ENCODE peak calls at places on chromosomes 13 and 19, in seven cellular contexts. One of them, this sample, is unnamed.

GRCh38 chr19:31338069-31338767 is 11.0 kb downstream of the TSHZ3 start:
- DNase-seq in bronchial epithelial cell: no peak
- DNase-seq in lower leg skin: no peak
- DNase-seq in A549: peak; percentile 55
- DNase-seq in endothelial cell: peak; percentile 68
- DNase-seq in nephron progenitor cell: peak; percentile 72
- DNase-seq in mucosa of descending colon: peak; percentile 44
- DNase-seq in this sample: no peak

GRCh38 chr19:49591731-49592485 is 926 bp downstream of the PRR12 start:
- DNase-seq in lower leg skin: peak; percentile 46
- DNase-seq in bronchial epithelial cell: peak; percentile 31
- DNase-seq in A549: peak; percentile 84
- DNase-seq in nephron progenitor cell: peak; percentile 62
- DNase-seq in endothelial cell: peak; percentile 40
- DNase-seq in mucosa of descending colon: peak; percentile 75
- DNase-seq in this sample: no peak

GRCh38 chr13:100244431-100244830 is 155.5 kb downstream of the PCCA start:
- DNase-seq in mucosa of descending colon: no peak
- DNase-seq in endothelial cell: no peak
- DNase-seq in nephron progenitor cell: no peak
- DNase-seq in lower leg skin: no peak
- DNase-seq in A549: no peak
- DNase-seq in bronchial epithelial cell: no peak
- DNase-seq in this sample: no peak

GRCh38 chr19:47377208-47377701 is 28.1 kb downstream of the DHX34 start:
- DNase-seq in nephron progenitor cell: no peak
- DNase-seq in A549: no peak
- DNase-seq in mucosa of descending colon: no peak
- DNase-seq in endothelial cell: no peak
- DNase-seq in bronchial epithelial cell: no peak
- DNase-seq in lower leg skin: no peak
- DNase-seq in this sample: no peak

GRCh38 chr13:114022309-114022669 is 48.4 kb upstream of the C13orf46 start:
- DNase-seq in mucosa of descending colon: no peak
- DNase-seq in nephron progenitor cell: no peak
- DNase-seq in lower leg skin: no peak
- DNase-seq in A549: no peak
- DNase-seq in bronchial epithelial cell: no peak
- DNase-seq in endothelial cell: no peak
- DNase-seq in this sample: no peak

GRCh38 chr19:38361633-38362075 is 12.7 kb upstream of the PSMD8 start:
- DNase-seq in endothelial cell: peak; percentile 77
- DNase-seq in A549: peak; percentile 99
- DNase-seq in lower leg skin: peak; percentile 69
- DNase-seq in bronchial epithelial cell: peak; percentile 71
- DNase-seq in mucosa of descending colon: peak; percentile 78
- DNase-seq in nephron progenitor cell: peak; percentile 91
- DNase-seq in this sample: peak; percentile 85

GRCh38 chr13:80973721-80974120 is 632.8 kb upstream of the SPRY2 start:
- DNase-seq in mucosa of descending colon: no peak
- DNase-seq in endothelial cell: no peak
- DNase-seq in bronchial epithelial cell: peak; percentile 49
- DNase-seq in lower leg skin: no peak
- DNase-seq in A549: no peak
- DNase-seq in nephron progenitor cell: no peak
- DNase-seq in this sample: no peak

GRCh38 chr13:23797276-23797903 is 91.8 kb downstream of the MIPEP start:
- DNase-seq in mucosa of descending colon: no peak
- DNase-seq in nephron progenitor cell: no peak
- DNase-seq in lower leg skin: no peak
- DNase-seq in endothelial cell: no peak
- DNase-seq in A549: no peak
- DNase-seq in bronchial epithelial cell: no peak
- DNase-seq in this sample: no peak

GRCh38 chr19:16160445-16160942 is 12.8 kb downstream of the CIB3 start:
- DNase-seq in endothelial cell: no peak
- DNase-seq in lower leg skin: no peak
- DNase-seq in A549: no peak
- DNase-seq in bronchial epithelial cell: no peak
- DNase-seq in nephron progenitor cell: no peak
- DNase-seq in mucosa of descending colon: no peak
- DNase-seq in this sample: no peak

GRCh38 chr19:42282036-42282762 is 13.1 kb downstream of the CIC start:
- DNase-seq in lower leg skin: no peak
- DNase-seq in mucosa of descending colon: no peak
- DNase-seq in endothelial cell: no peak
- DNase-seq in bronchial epithelial cell: no peak
- DNase-seq in nephron progenitor cell: no peak
- DNase-seq in A549: peak; percentile 43
- DNase-seq in this sample: no peak

GRCh38 chr19:29121684-29122083 is 91.3 kb downstream of the UQCRFS1 start:
- DNase-seq in bronchial epithelial cell: no peak
- DNase-seq in endothelial cell: peak; percentile 55
- DNase-seq in mucosa of descending colon: no peak
- DNase-seq in A549: no peak
- DNase-seq in nephron progenitor cell: peak; percentile 50
- DNase-seq in lower leg skin: no peak
- DNase-seq in this sample: no peak
- TF ChIP-seq CTCF in bronchial epithelial cell: no peak
- TF ChIP-seq CTCF in endothelial cell: peak; percentile 43
- TF ChIP-seq CTCF in mucosa of descending colon: no peak
- TF ChIP-seq CTCF in A549: peak; percentile 9
- TF ChIP-seq CTCF in nephron progenitor cell: peak; percentile 59
- TF ChIP-seq CTCF in lower leg skin: no peak
- TF ChIP-seq CTCF in this sample: peak; percentile 25

GRCh38 chr13:70104481-70104880 is 3.1 kb upstream of the ATXN8OS start:
- DNase-seq in lower leg skin: no peak
- DNase-seq in A549: no peak
- DNase-seq in nephron progenitor cell: no peak
- DNase-seq in endothelial cell: no peak
- DNase-seq in mucosa of descending colon: no peak
- DNase-seq in bronchial epithelial cell: no peak
- DNase-seq in this sample: no peak

GRCh38 chr13:70098669-70099068 is 9.0 kb upstream of the ATXN8OS start:
- DNase-seq in lower leg skin: no peak
- DNase-seq in endothelial cell: no peak
- DNase-seq in bronchial epithelial cell: peak; percentile 48
- DNase-seq in A549: no peak
- DNase-seq in nephron progenitor cell: no peak
- DNase-seq in mucosa of descending colon: no peak
- DNase-seq in this sample: no peak
- TF ChIP-seq CTCF in lower leg skin: no peak
- TF ChIP-seq CTCF in endothelial cell: peak; percentile 76
- TF ChIP-seq CTCF in bronchial epithelial cell: peak; percentile 23
- TF ChIP-seq CTCF in A549: no peak
- TF ChIP-seq CTCF in nephron progenitor cell: peak; percentile 49
- TF ChIP-seq CTCF in mucosa of descending colon: no peak
- TF ChIP-seq CTCF in this sample: peak; percentile 59

GRCh38 chr13:61685683-61686013 is 270.0 kb upstream of the PCDH20 start:
- DNase-seq in endothelial cell: peak; percentile 35
- DNase-seq in nephron progenitor cell: peak; percentile 16
- DNase-seq in bronchial epithelial cell: peak; percentile 40
- DNase-seq in lower leg skin: no peak
- DNase-seq in A549: no peak
- DNase-seq in mucosa of descending colon: no peak
- DNase-seq in this sample: no peak
- TF ChIP-seq CTCF in endothelial cell: no peak
- TF ChIP-seq CTCF in nephron progenitor cell: peak; percentile 26
- TF ChIP-seq CTCF in bronchial epithelial cell: peak; percentile 54
- TF ChIP-seq CTCF in lower leg skin: no peak
- TF ChIP-seq CTCF in A549: no peak
- TF ChIP-seq CTCF in mucosa of descending colon: no peak
- TF ChIP-seq CTCF in this sample: peak; percentile 21

DNA sequence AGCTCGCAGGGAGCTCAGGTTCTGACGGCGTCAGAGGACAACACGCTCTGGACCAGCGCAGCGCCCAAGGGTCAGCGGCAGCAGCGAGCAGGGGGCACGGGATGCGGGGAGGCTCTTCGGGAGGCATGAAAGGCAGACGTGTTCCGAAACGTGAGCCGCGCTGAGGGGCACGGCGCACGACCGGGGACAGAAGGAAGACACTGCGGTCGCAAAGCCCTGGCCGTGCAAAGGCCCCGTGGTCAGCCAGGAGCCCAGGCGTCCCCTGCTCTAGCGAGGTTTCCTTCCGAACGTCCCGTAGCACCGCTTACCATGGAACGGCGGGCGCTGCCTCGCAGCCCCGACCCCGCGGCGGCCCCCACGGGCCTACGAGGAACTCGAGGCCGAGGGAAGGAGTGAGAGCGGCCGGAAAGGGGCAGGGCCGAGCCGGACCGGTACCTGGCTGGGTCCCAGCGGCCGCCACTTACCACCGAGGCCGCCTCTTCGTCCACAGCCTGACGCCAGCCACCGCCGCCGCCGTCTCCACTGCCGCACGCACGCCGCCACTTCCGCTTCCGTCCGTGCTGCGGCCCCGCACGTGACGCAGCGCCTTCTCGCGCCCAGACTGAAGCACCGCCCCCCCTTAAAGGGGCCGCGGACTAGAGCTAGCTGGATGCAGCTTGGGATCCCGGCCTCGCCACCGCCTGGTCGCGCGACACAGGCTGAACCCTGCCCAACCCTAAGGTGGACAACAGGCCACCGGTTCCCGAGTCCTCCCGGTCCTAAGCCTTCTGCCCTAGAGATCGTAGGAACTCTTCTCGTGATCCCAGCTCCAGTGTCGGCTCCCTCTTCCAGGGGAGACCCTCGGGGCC is 9.4 kb downstream of the ABHD17A start:
- DNase-seq in bronchial epithelial cell: peak; percentile 67
- DNase-seq in mucosa of descending colon: peak; percentile 94
- DNase-seq in nephron progenitor cell: peak; percentile 86
- DNase-seq in A549: no peak
- DNase-seq in endothelial cell: peak; percentile 91
- DNase-seq in lower leg skin: peak; percentile 90
- DNase-seq in this sample: peak; percentile 96
- TF ChIP-seq CTCF in bronchial epithelial cell: no peak
- TF ChIP-seq CTCF in mucosa of descending colon: no peak
- TF ChIP-seq CTCF in nephron progenitor cell: no peak
- TF ChIP-seq CTCF in A549: no peak
- TF ChIP-seq CTCF in endothelial cell: no peak
- TF ChIP-seq CTCF in lower leg skin: no peak
- TF ChIP-seq CTCF in this sample: no peak

GRCh38 chr13:57633950-57634828 is 2.6 kb downstream of the PCDH17 start:
- DNase-seq in nephron progenitor cell: peak; percentile 16
- DNase-seq in lower leg skin: no peak
- DNase-seq in bronchial epithelial cell: no peak
- DNase-seq in mucosa of descending colon: no peak
- DNase-seq in A549: no peak
- DNase-seq in endothelial cell: peak; percentile 28
- DNase-seq in this sample: no peak

GRCh38 chr13:57632276-57633140 is 964 bp downstream of the PCDH17 start:
- DNase-seq in endothelial cell: peak; percentile 39
- DNase-seq in nephron progenitor cell: peak; percentile 43
- DNase-seq in bronchial epithelial cell: no peak
- DNase-seq in mucosa of descending colon: no peak
- DNase-seq in A549: no peak
- DNase-seq in lower leg skin: no peak
- DNase-seq in this sample: no peak

GRCh38 chr13:57631607-57632275 is at the start of gene PCDH17:
- DNase-seq in bronchial epithelial cell: no peak
- DNase-seq in endothelial cell: peak; percentile 32
- DNase-seq in A549: no peak
- DNase-seq in lower leg skin: no peak
- DNase-seq in nephron progenitor cell: peak; percentile 50
- DNase-seq in mucosa of descending colon: no peak
- DNase-seq in this sample: no peak

GRCh38 chr13:57634829-57635165 is 3.3 kb downstream of the PCDH17 start:
- DNase-seq in endothelial cell: peak; percentile 15
- DNase-seq in bronchial epithelial cell: no peak
- DNase-seq in mucosa of descending colon: no peak
- DNase-seq in nephron progenitor cell: peak; percentile 21
- DNase-seq in A549: no peak
- DNase-seq in lower leg skin: no peak
- DNase-seq in this sample: no peak

DNA sequence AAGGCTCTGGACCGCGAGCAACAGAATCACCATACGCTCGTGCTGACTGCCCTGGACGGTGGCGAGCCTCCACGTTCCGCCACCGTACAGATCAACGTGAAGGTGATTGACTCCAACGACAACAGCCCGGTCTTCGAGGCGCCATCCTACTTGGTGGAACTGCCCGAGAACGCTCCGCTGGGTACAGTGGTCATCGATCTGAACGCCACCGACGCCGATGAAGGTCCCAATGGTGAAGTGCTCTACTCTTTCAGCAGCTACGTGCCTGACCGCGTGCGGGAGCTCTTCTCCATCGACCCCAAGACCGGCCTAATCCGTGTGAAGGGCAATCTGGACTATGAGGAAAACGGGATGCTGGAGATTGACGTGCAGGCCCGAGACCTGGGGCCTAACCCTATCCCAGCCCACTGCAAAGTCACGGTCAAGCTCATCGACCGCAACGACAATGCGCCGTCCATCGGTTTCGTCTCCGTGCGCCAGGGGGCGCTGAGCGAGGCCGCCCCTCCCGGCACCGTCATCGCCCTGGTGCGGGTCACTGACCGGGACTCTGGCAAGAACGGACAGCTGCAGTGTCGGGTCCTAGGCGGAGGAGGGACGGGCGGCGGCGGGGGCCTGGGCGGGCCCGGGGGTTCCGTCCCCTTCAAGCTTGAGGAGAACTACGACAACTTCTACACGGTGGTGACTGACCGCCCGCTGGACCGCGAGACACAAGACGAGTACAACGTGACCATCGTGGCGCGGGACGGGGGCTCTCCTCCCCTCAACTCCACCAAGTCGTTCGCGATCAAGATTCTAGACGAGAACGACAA is 1.8 kb downstream of the PCDH17 start:
- DNase-seq in A549: no peak
- DNase-seq in endothelial cell: peak; percentile 80
- DNase-seq in lower leg skin: no peak
- DNase-seq in bronchial epithelial cell: no peak
- DNase-seq in mucosa of descending colon: peak; percentile 23
- DNase-seq in nephron progenitor cell: peak; percentile 68
- DNase-seq in this sample: no peak
- TF ChIP-seq CTCF in A549: no peak
- TF ChIP-seq CTCF in endothelial cell: peak; percentile 83
- TF ChIP-seq CTCF in lower leg skin: no peak
- TF ChIP-seq CTCF in bronchial epithelial cell: peak; percentile 42
- TF ChIP-seq CTCF in mucosa of descending colon: no peak
- TF ChIP-seq CTCF in nephron progenitor cell: peak; percentile 50
- TF ChIP-seq CTCF in this sample: peak; percentile 21

GRCh38 chr13:45269204-45269603 is 68.4 kb upstream of the KCTD4 start:
- DNase-seq in A549: no peak
- DNase-seq in lower leg skin: no peak
- DNase-seq in bronchial epithelial cell: peak; percentile 18
- DNase-seq in mucosa of descending colon: no peak
- DNase-seq in nephron progenitor cell: no peak
- DNase-seq in endothelial cell: no peak
- DNase-seq in this sample: no peak
- TF ChIP-seq CTCF in A549: no peak
- TF ChIP-seq CTCF in lower leg skin: no peak
- TF ChIP-seq CTCF in bronchial epithelial cell: no peak
- TF ChIP-seq CTCF in mucosa of descending colon: no peak
- TF ChIP-seq CTCF in nephron progenitor cell: no peak
- TF ChIP-seq CTCF in endothelial cell: no peak
- TF ChIP-seq CTCF in this sample: no peak

GRCh38 chr19:18995804-18996241 is 37.5 kb downstream of the SUGP2 start:
- DNase-seq in mucosa of descending colon: peak; percentile 31
- DNase-seq in A549: peak; percentile 65
- DNase-seq in bronchial epithelial cell: peak; percentile 64
- DNase-seq in nephron progenitor cell: peak; percentile 45
- DNase-seq in lower leg skin: no peak
- DNase-seq in endothelial cell: peak; percentile 50
- DNase-seq in this sample: peak; percentile 88
- TF ChIP-seq CTCF in mucosa of descending colon: no peak
- TF ChIP-seq CTCF in A549: peak; percentile 39
- TF ChIP-seq CTCF in bronchial epithelial cell: peak; percentile 44
- TF ChIP-seq CTCF in nephron progenitor cell: peak; percentile 22
- TF ChIP-seq CTCF in lower leg skin: no peak
- TF ChIP-seq CTCF in endothelial cell: no peak
- TF ChIP-seq CTCF in this sample: peak; percentile 67

GRCh38 chr19:13373599-13373998 is 132.7 kb downstream of the CACNA1A start:
- DNase-seq in mucosa of descending colon: no peak
- DNase-seq in lower leg skin: no peak
- DNase-seq in nephron progenitor cell: no peak
- DNase-seq in A549: no peak
- DNase-seq in endothelial cell: no peak
- DNase-seq in bronchial epithelial cell: no peak
- DNase-seq in this sample: no peak
- TF ChIP-seq CTCF in mucosa of descending colon: no peak
- TF ChIP-seq CTCF in lower leg skin: no peak
- TF ChIP-seq CTCF in nephron progenitor cell: no peak
- TF ChIP-seq CTCF in A549: no peak
- TF ChIP-seq CTCF in endothelial cell: no peak
- TF ChIP-seq CTCF in bronchial epithelial cell: no peak
- TF ChIP-seq CTCF in this sample: no peak